ENCODE peak calls at places on chromosomes 4 and X, in ten cellular contexts. R is GM23248; K is SJSA1; Q is left ventricle myocardium inferior; S is kidney epithelial cell; H is uterus; A is naive thymus-derived CD4-positive, alpha-beta T cell; D is neuronal stem cell; W is CD4-positive, CD25-positive, alpha-beta regulatory T cell; X is AG04450. Y is an unnamed sample. For H3K27me3, the result is how much of the 10 kb centered on the place peaks cover.

GRCh38 chr4:176186721-176187395 is 8.5 kb downstream of the SPATA4 start:
- DNase-seq in W (no peak), S (no peak), R (no peak), Q (no peak), D (no peak), X (no peak), H (no peak), A (no peak), K (no peak), Y (no peak)

GRCh38 chr4:185513489-185514181 is 21.7 kb downstream of the PDLIM3 start:
- DNase-seq in S (no peak), Q (no peak), K (no peak), A (no peak), H (peak), R (no peak), W (no peak), X (no peak), D (no peak), Y (peak)

GRCh38 chr4:159484861-159485260 is 382.0 kb downstream of the RAPGEF2 start:
- DNase-seq in A (no peak), H (no peak), W (no peak), K (no peak), S (no peak), D (no peak), Q (no peak), R (no peak), X (no peak), Y (no peak)

GRCh38 chr4:184668511-184669114 is 19.1 kb downstream of the PRIMPOL start:
- DNase-seq in W (no peak), A (no peak), D (no peak), K (no peak), X (no peak), Q (no peak), H (no peak), R (no peak), S (no peak), Y (no peak)

GRCh38 chrX:97389761-97390192 is 506.1 kb downstream of the RPA4 start:
- DNase-seq in Q (no peak), W (no peak), S (peak), A (no peak), H (no peak), K (no peak), X (peak), D (no peak), R (peak), Y (no peak)

GRCh38 chrX:123340691-123341090 is 156.6 kb downstream of the GRIA3 start:
- DNase-seq in D (no peak), R (peak), K (no peak), S (no peak), Q (no peak), A (no peak), W (no peak), X (no peak), H (no peak), Y (no peak)

GRCh38 chr4:83036991-83037390 is 2.0 kb downstream of the COPS4 start:
- DNase-seq in D (no peak), S (no peak), Q (no peak), X (no peak), R (peak), H (no peak), W (no peak), K (no peak), A (no peak), Y (no peak)

GRCh38 chrX:97672138-97672537 is 788.4 kb downstream of the RPA4 start:
- DNase-seq in W (no peak), R (no peak), H (no peak), Q (no peak), X (no peak), D (no peak), K (no peak), S (no peak), A (no peak), Y (no peak)

GRCh38 chr4:107654694-107655093 is 65.3 kb downstream of the PAPSS1 start:
- DNase-seq in R (no peak), W (no peak), A (no peak), S (no peak), D (peak), K (no peak), H (no peak), X (no peak), Q (no peak), Y (no peak)

GRCh38 chr4:43402393-43402792 is 509.9 kb downstream of the GRXCR1 start:
- DNase-seq in H (no peak), R (no peak), Q (no peak), A (no peak), X (no peak), D (no peak), S (no peak), K (no peak), W (no peak), Y (no peak)

GRCh38 chr4:72313121-72313520 is 255.9 kb downstream of the ADAMTS3 start:
- DNase-seq in S (no peak), X (no peak), W (no peak), Q (no peak), D (no peak), K (no peak), R (peak), A (no peak), H (no peak), Y (no peak)

GRCh38 chr4:104693601-104694201 is 199.0 kb upstream of the CXXC4 start:
- DNase-seq in K (no peak), A (no peak), H (no peak), W (no peak), R (peak), S (no peak), D (no peak), Q (no peak), X (no peak), Y (no peak)

GRCh38 chr4:116361782-116362181 is 723.6 kb downstream of the TRAM1L1 start:
- DNase-seq in H (no peak), W (no peak), R (peak), X (no peak), Q (no peak), K (no peak), D (no peak), S (no peak), A (no peak), Y (no peak)

GRCh38 chr4:185773419-185773818 is 38.6 kb downstream of the SORBS2 start:
- DNase-seq in Q (peak), A (no peak), X (no peak), R (no peak), K (no peak), S (no peak), W (no peak), D (no peak), H (peak), Y (peak)

GRCh38 chrX:38672646-38673045 is 111.3 kb downstream of the TSPAN7 start:
- DNase-seq in Q (no peak), K (no peak), H (no peak), R (no peak), A (no peak), S (no peak), D (no peak), X (no peak), W (no peak), Y (no peak)

GRCh38 chr4:113958766-113959540 is 20.5 kb downstream of the ARSJ start:
- DNase-seq in S (peak), K (peak), W (no peak), D (no peak), X (peak), A (no peak), Q (no peak), H (no peak), R (peak), Y (no peak)

GRCh38 chr4:76305971-76306881 is at the start of gene STBD1:
- DNase-seq in S (no peak), D (peak), Q (peak), K (peak), R (peak), A (no peak), W (peak), X (peak), H (peak), Y (peak)

GRCh38 chrX:46903458-46904242 is 8.6 kb upstream of the JADE3 start:
- DNase-seq in K (peak), S (peak), Q (peak), D (peak), W (peak), A (peak), R (peak), X (peak), H (peak), Y (peak)

GRCh38 chrX:66815227-66815626 is 176.3 kb upstream of the EDA2R start:
- DNase-seq in H (no peak), S (no peak), W (no peak), Q (no peak), A (no peak), K (no peak), X (no peak), R (no peak), D (no peak), Y (no peak)

GRCh38 chr4:38008493-38009120 is 48.4 kb downstream of the PTTG2 start:
- DNase-seq in D (no peak), A (no peak), K (no peak), S (no peak), Q (no peak), R (no peak), H (no peak), X (no peak), W (no peak), Y (no peak)

GRCh38 chrX:9482837-9483236 is 18.0 kb downstream of the TBL1X start:
- DNase-seq in D (no peak), W (no peak), A (no peak), H (no peak), R (no peak), K (no peak), Q (no peak), S (no peak), X (no peak), Y (no peak)

GRCh38 chrX:134836497-134836968 is 154.3 kb upstream of the SMIM10 start:
- DNase-seq in Q (no peak), S (no peak), X (no peak), W (no peak), K (no peak), H (no peak), D (no peak), A (no peak), R (peak), Y (no peak)

GRCh38 chr4:12409507-12410190 is 981.0 kb upstream of the HS3ST1 start:
- DNase-seq in H (no peak), R (no peak), K (no peak), A (no peak), S (peak), D (no peak), Q (no peak), W (no peak), X (no peak), Y (no peak)

GRCh38 chr4:22202351-22203343 is 254.1 kb upstream of the KCNIP4 start:
- DNase-seq in H (no peak), W (no peak), A (no peak), S (no peak), R (no peak), X (no peak), Q (no peak), D (no peak), K (no peak), Y (no peak)

GRCh38 chr4:73885570-73886230 is 16.5 kb downstream of the CXCL1 start:
- DNase-seq in W (no peak), S (no peak), R (peak), H (no peak), D (no peak), Q (no peak), K (no peak), A (no peak), X (no peak), Y (no peak)

GRCh38 chr4:145480257-145480656 is 1.4 kb upstream of the SMAD1 start:
- DNase-seq in Q (no peak), R (peak), K (no peak), S (no peak), H (no peak), D (no peak), X (no peak), A (no peak), W (no peak), Y (no peak)

GRCh38 chr4:6474053-6474568 is 1.7 kb upstream of the PPP2R2C start:
- DNase-seq in A (no peak), W (no peak), H (no peak), X (no peak), S (no peak), Q (no peak), K (no peak), R (no peak), D (no peak), Y (no peak)
- H3K27me3 ChIP-seq in A (under half), W (under half), H (under half), X (under half), S (under half), Q (half or more), K (under half), R (under half), D (under half), Y (under half)

GRCh38 chrX:107752037-107752436 is 23.6 kb downstream of the TSC22D3 start:
- DNase-seq in W (no peak), X (no peak), D (no peak), R (no peak), H (no peak), K (no peak), A (no peak), Q (no peak), S (no peak), Y (no peak)

GRCh38 chrX:107755721-107756120 is 19.9 kb downstream of the TSC22D3 start:
- DNase-seq in K (no peak), Q (no peak), R (no peak), W (no peak), S (no peak), H (no peak), A (no peak), D (no peak), X (no peak), Y (no peak)

GRCh38 chrX:107752714-107753113 is 22.9 kb downstream of the TSC22D3 start:
- DNase-seq in K (no peak), W (no peak), A (no peak), H (no peak), D (no peak), R (no peak), X (no peak), S (no peak), Q (no peak), Y (no peak)

GRCh38 chrX:107751127-107751526 is 24.5 kb downstream of the TSC22D3 start:
- DNase-seq in S (no peak), Q (no peak), D (no peak), A (no peak), H (no peak), X (no peak), W (no peak), R (no peak), K (no peak), Y (no peak)

GRCh38 chrX:107753186-107753585 is 22.4 kb downstream of the TSC22D3 start:
- DNase-seq in A (no peak), D (no peak), Q (no peak), S (no peak), W (no peak), X (no peak), K (no peak), H (no peak), R (no peak), Y (no peak)
- H3K27me3 ChIP-seq in A (under half), D (under half), Q (under half), S (under half), W (under half), X (under half), K (under half), H (under half), R (under half), Y (under half)

GRCh38 chr4:620851-621261 is 4.5 kb upstream of the PDE6B start:
- DNase-seq in H (no peak), Q (no peak), D (no peak), X (no peak), A (no peak), S (no peak), W (no peak), R (no peak), K (no peak), Y (no peak)
- H3K27me3 ChIP-seq in H (under half), Q (half or more), D (under half), X (under half), A (under half), S (under half), W (under half), R (under half), K (under half), Y (under half)

GRCh38 chr4:52861879-52862604 is at the start of gene RASL11B:
- DNase-seq in D (peak), H (peak), K (peak), A (peak), R (peak), X (no peak), S (no peak), W (peak), Q (peak), Y (peak)
- H3K27me3 ChIP-seq in D (under half), H (under half), K (under half), A (under half), R (under half), X (under half), S (under half), W (under half), Q (under half), Y (under half)

GRCh38 chr4:80104927-80105326 is 31.9 kb upstream of the ANTXR2 start:
- DNase-seq in S (no peak), K (no peak), A (no peak), D (no peak), Q (no peak), R (no peak), W (no peak), X (no peak), H (no peak), Y (no peak)

GRCh38 chr4:80103615-80104014 is 30.6 kb upstream of the ANTXR2 start:
- DNase-seq in A (no peak), D (no peak), K (no peak), Q (no peak), S (no peak), X (no peak), H (no peak), W (no peak), R (no peak), Y (no peak)

GRCh38 chr4:80111276-80111675 is 38.2 kb upstream of the ANTXR2 start:
- DNase-seq in A (no peak), H (no peak), D (no peak), Q (no peak), X (no peak), K (no peak), S (no peak), W (no peak), R (no peak), Y (no peak)

GRCh38 chr4:80112236-80112635 is 39.2 kb upstream of the ANTXR2 start:
- DNase-seq in R (peak), W (no peak), H (peak), A (no peak), S (no peak), X (no peak), Q (peak), K (no peak), D (no peak), Y (peak)

DNA sequence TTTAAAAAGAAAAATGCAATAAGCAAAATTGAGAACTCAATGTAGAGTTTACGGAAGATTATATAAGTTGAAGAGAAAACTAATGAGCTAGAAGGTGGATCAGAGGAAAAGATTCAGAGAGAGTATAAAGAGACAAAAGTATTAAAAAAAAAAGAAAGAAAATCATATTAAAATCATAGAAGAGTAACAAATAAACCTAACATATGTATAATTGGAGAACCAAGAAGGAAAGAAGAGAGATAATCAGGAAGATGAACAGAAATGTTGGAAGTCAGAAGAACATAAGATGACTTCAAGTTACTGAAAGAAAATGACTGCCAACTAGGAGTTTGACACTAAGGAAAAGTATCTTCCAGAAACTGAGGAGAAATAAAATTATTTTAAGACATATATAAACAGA is 34.3 kb upstream of the ANTXR2 start:
- DNase-seq in X (no peak), Q (no peak), W (no peak), H (no peak), A (no peak), S (no peak), K (no peak), R (peak), D (no peak), Y (no peak)
- H3K27me3 ChIP-seq in X (under half), Q (under half), W (under half), H (under half), A (under half), S (under half), K (under half), R (under half), D (under half), Y (under half)